ENCODE peak calls at places on chromosomes 13 and 19, in eight cellular contexts. U is left ventricle myocardium inferior; J is adrenal gland; W is SJSA1; F is ascending aorta; M is CD8-positive, alpha-beta memory T cell; Z is GM23248; C is neural progenitor cell. P is an unnamed sample. For H3K9me3, the result is how much of the 10 kb centered on the place peaks cover.

GRCh38 chr13:99062593-99062992 is 84.7 kb upstream of the DOCK9 start:
- DNase-seq in U (peak), J (no peak), W (peak), F (no peak), M (no peak), Z (peak), C (no peak), P (no peak)

GRCh38 chr13:87661471-87661870 is 9.7 kb upstream of the SLITRK5 start:
- DNase-seq in U (no peak), J (no peak), W (no peak), F (no peak), M (no peak), Z (no peak), C (no peak), P (no peak)

GRCh38 chr19:52735734-52736133 is 890 bp upstream of the ZNF611 start:
- DNase-seq in U (peak), J (peak), W (no peak), F (peak), M (no peak), Z (peak), C (peak), P (peak)

GRCh38 chr13:106625578-106625977 is 57.6 kb upstream of the ARGLU1 start:
- DNase-seq in U (no peak), J (no peak), W (no peak), F (no peak), M (no peak), Z (no peak), C (no peak), P (no peak)

GRCh38 chr13:38687246-38688229 is 661 bp downstream of the FREM2 start:
- DNase-seq in U (no peak), J (no peak), W (no peak), F (no peak), M (no peak), Z (peak), C (peak), P (peak)

GRCh38 chr19:18939922-18940775 is 868 bp downstream of the HOMER3 start:
- DNase-seq in U (peak), J (peak), W (peak), F (no peak), M (no peak), Z (peak), C (peak), P (peak)

GRCh38 chr19:34325961-34326360 is 39.0 kb upstream of the GPI start:
- DNase-seq in U (no peak), J (no peak), W (no peak), F (no peak), M (no peak), Z (no peak), C (no peak), P (no peak)

GRCh38 chr13:51643114-51643881 is 59.0 kb downstream of the WDFY2 start:
- DNase-seq in U (no peak), J (no peak), W (peak), F (no peak), M (no peak), Z (peak), C (no peak), P (no peak)

GRCh38 chr13:111326981-111327642 is 6.7 kb downstream of the TEX29 start:
- DNase-seq in U (no peak), J (no peak), W (no peak), F (no peak), M (no peak), Z (no peak), C (no peak), P (no peak)

GRCh38 chr19:3136684-3137055 is 837 bp downstream of the GNA15 start:
- DNase-seq in U (no peak), J (no peak), W (no peak), F (no peak), M (no peak), Z (no peak), C (no peak), P (no peak)

GRCh38 chr13:106354961-106355360 is 180.5 kb downstream of the EFNB2 start:
- DNase-seq in U (no peak), J (no peak), W (peak), F (no peak), M (no peak), Z (no peak), C (no peak), P (no peak)

GRCh38 chr13:41025518-41025917 is 6.4 kb upstream of the ELF1 start:
- DNase-seq in U (no peak), J (no peak), W (no peak), F (no peak), M (no peak), Z (no peak), C (no peak), P (no peak)

GRCh38 chr19:28999733-29000433 is 213.1 kb downstream of the UQCRFS1 start:
- DNase-seq in U (peak), J (no peak), W (no peak), F (no peak), M (no peak), Z (no peak), C (no peak), P (no peak)

GRCh38 chr19:17109962-17110598 is 34.5 kb downstream of the MYO9B start:
- DNase-seq in U (peak), J (peak), W (no peak), F (no peak), M (peak), Z (no peak), C (no peak), P (no peak)

GRCh38 chr13:94327318-94327717 is 152.2 kb downstream of the DCT start:
- DNase-seq in U (no peak), J (no peak), W (peak), F (no peak), M (peak), Z (no peak), C (no peak), P (no peak)

GRCh38 chr19:43471091-43471490 is 5.7 kb upstream of the LYPD3 start:
- DNase-seq in U (no peak), J (no peak), W (no peak), F (no peak), M (no peak), Z (no peak), C (no peak), P (no peak)

GRCh38 chr13:36163303-36163702 is 32.1 kb upstream of the DCLK1 start:
- DNase-seq in U (no peak), J (no peak), W (no peak), F (no peak), M (no peak), Z (no peak), C (no peak), P (no peak)

GRCh38 chr13:105464249-105464648 is 1071.2 kb downstream of the EFNB2 start:
- DNase-seq in U (no peak), J (no peak), W (no peak), F (no peak), M (no peak), Z (no peak), C (no peak), P (no peak)

GRCh38 chr19:17394891-17395415 is 957 bp upstream of the CCDC194 start:
- DNase-seq in U (peak), J (peak), W (no peak), F (no peak), M (no peak), Z (peak), C (peak), P (peak)

GRCh38 chr19:48997972-48998371 is 4.3 kb downstream of the RUVBL2 start:
- DNase-seq in U (no peak), J (no peak), W (peak), F (no peak), M (no peak), Z (peak), C (peak), P (peak)

GRCh38 chr13:79780240-79780639 is 299.3 kb downstream of the NDFIP2 start:
- DNase-seq in U (no peak), J (no peak), W (peak), F (no peak), M (no peak), Z (peak), C (peak), P (no peak)

GRCh38 chr19:47511128-47511517 is 3.7 kb downstream of the NAPA start:
- DNase-seq in U (peak), J (peak), W (no peak), F (no peak), M (no peak), Z (peak), C (no peak), P (no peak)

GRCh38 chr19:17632577-17632976 is 55.6 kb downstream of the UNC13A start:
- DNase-seq in U (no peak), J (no peak), W (no peak), F (no peak), M (no peak), Z (no peak), C (no peak), P (no peak)

GRCh38 chr19:16915135-16915534 is 26.3 kb downstream of the F2RL3 start:
- DNase-seq in U (no peak), J (no peak), W (no peak), F (no peak), M (no peak), Z (no peak), C (no peak), P (no peak)

GRCh38 chr19:50720181-50720920 is 749 bp upstream of the SHANK1 start:
- DNase-seq in U (no peak), J (no peak), W (no peak), F (no peak), M (no peak), Z (peak), C (no peak), P (no peak)

GRCh38 chr19:19372656-19373416 is 32.6 kb upstream of the GATAD2A start:
- DNase-seq in U (peak), J (peak), W (peak), F (peak), M (peak), Z (peak), C (no peak), P (peak)

GRCh38 chr13:83485101-83485500 is 397.2 kb downstream of the SLITRK1 start:
- DNase-seq in U (no peak), J (no peak), W (no peak), F (no peak), M (no peak), Z (no peak), C (no peak), P (no peak)

GRCh38 chr13:102291587-102292218 is 110.1 kb downstream of the FGF14 start:
- DNase-seq in U (no peak), J (no peak), W (no peak), F (no peak), M (no peak), Z (no peak), C (no peak), P (no peak)

GRCh38 chr13:77300176-77301141 is 26.4 kb downstream of the MYCBP2 start:
- DNase-seq in U (no peak), J (no peak), W (peak), F (no peak), M (no peak), Z (peak), C (no peak), P (peak)

GRCh38 chr13:25455146-25455545 is 83.4 kb downstream of the ATP8A2 start:
- DNase-seq in U (no peak), J (no peak), W (no peak), F (no peak), M (no peak), Z (no peak), C (no peak), P (no peak)

GRCh38 chr19:7293795-7294570 is at the start of gene INSR:
- DNase-seq in U (peak), J (peak), W (peak), F (peak), M (no peak), Z (peak), C (peak), P (peak)

GRCh38 chr19:23698711-23699520 is 11.9 kb upstream of the ZNF675 start:
- DNase-seq in U (no peak), J (no peak), W (no peak), F (no peak), M (no peak), Z (peak), C (no peak), P (peak)

GRCh38 chr13:73168993-73169401 is 110.2 kb downstream of the KLF5 start:
- DNase-seq in U (no peak), J (no peak), W (no peak), F (no peak), M (no peak), Z (peak), C (no peak), P (no peak)

GRCh38 chr13:40170982-40171381 is 495.5 kb downstream of the FOXO1 start:
- DNase-seq in U (no peak), J (no peak), W (no peak), F (no peak), M (no peak), Z (peak), C (no peak), P (no peak)

GRCh38 chr19:51607077-51607476 is 23.1 kb downstream of the SIGLEC5 start:
- DNase-seq in U (no peak), J (no peak), W (no peak), F (no peak), M (peak), Z (no peak), C (no peak), P (no peak)

GRCh38 chr19:19624032-19624570 is 3.9 kb downstream of the LPAR2 start:
- DNase-seq in U (no peak), J (no peak), W (no peak), F (no peak), M (no peak), Z (no peak), C (no peak), P (no peak)

GRCh38 chr13:44268965-44269364 is 104.7 kb upstream of the SERP2 start:
- DNase-seq in U (no peak), J (no peak), W (no peak), F (no peak), M (no peak), Z (no peak), C (no peak), P (no peak)
- H3K9me3 ChIP-seq in U (under half), J (under half), W (under half), F (under half), M (under half), Z (under half), C (under half), P (under half)

GRCh38 chr19:1235625-1236538 is 1.9 kb downstream of the CBARP start:
- DNase-seq in U (no peak), J (no peak), W (peak), F (no peak), M (no peak), Z (peak), C (no peak), P (no peak)
- H3K4me3 ChIP-seq in U (no peak), J (no peak), W (no peak), F (no peak), M (no peak), Z (peak), C (peak), P (no peak)

GRCh38 chr19:27890696-27891095 is 1322.3 kb downstream of the UQCRFS1 start:
- DNase-seq in U (no peak), J (no peak), W (no peak), F (no peak), M (no peak), Z (no peak), C (no peak), P (no peak)
- H3K9me3 ChIP-seq in U (under half), J (under half), W (under half), F (under half), M (under half), Z (under half), C (under half), P (under half)

GRCh38 chr19:36392916-36393673 is 14.1 kb upstream of the ZFP14 start:
- DNase-seq in U (no peak), J (no peak), W (no peak), F (no peak), M (no peak), Z (no peak), C (no peak), P (no peak)
- H3K4me3 ChIP-seq in U (no peak), J (peak), W (no peak), F (no peak), M (peak), Z (peak), C (no peak), P (no peak)

GRCh38 chr13:18998389-18998788 is 183.2 kb downstream of the TUBA3C start:
- DNase-seq in U (no peak), J (no peak), W (no peak), F (no peak), M (no peak), Z (no peak), C (no peak), P (no peak)
- H3K9me3 ChIP-seq in U (under half), J (under half), W (under half), F (under half), M (under half), Z (under half), C (under half), P (under half)

GRCh38 chr13:24267801-24268200 is 41.6 kb upstream of the C1QTNF9 start:
- DNase-seq in U (no peak), J (no peak), W (no peak), F (no peak), M (no peak), Z (no peak), C (no peak), P (no peak)

GRCh38 chr13:24265453-24265852 is 43.9 kb upstream of the C1QTNF9 start:
- DNase-seq in U (no peak), J (no peak), W (no peak), F (no peak), M (no peak), Z (no peak), C (no peak), P (no peak)

GRCh38 chr13:24264976-24265375 is 44.4 kb upstream of the C1QTNF9 start:
- DNase-seq in U (no peak), J (no peak), W (no peak), F (no peak), M (peak), Z (no peak), C (no peak), P (no peak)

GRCh38 chr13:24269803-24270202 is 39.6 kb upstream of the C1QTNF9 start:
- DNase-seq in U (no peak), J (no peak), W (no peak), F (no peak), M (no peak), Z (peak), C (no peak), P (no peak)

GRCh38 chr13:24267283-24267682 is 42.1 kb upstream of the C1QTNF9 start:
- DNase-seq in U (no peak), J (no peak), W (no peak), F (no peak), M (peak), Z (peak), C (no peak), P (no peak)
- H3K4me3 ChIP-seq in U (peak), J (peak), W (no peak), F (peak), M (peak), Z (peak), C (no peak), P (no peak)